ENCODE peak calls at places on chromosome 17, in seven cellular contexts. T is mesendoderm; Y is aorta; V is naive thymus-derived CD4-positive, alpha-beta T cell; P is tibial nerve; R is mammary epithelial cell; L is neural progenitor cell. E is an unnamed sample. For H3K4me1, the result is how much of the 10 kb centered on the place peaks cover.

GRCh38 chr17:63116967-63117366 is 150.9 kb downstream of the TANC2 start:
- DNase-seq in T (peak), Y (no peak), V (no peak), P (no peak), R (peak), L (peak), E (no peak)

GRCh38 chr17:12719948-12720347 is 54.3 kb downstream of the MYOCD start:
- DNase-seq in T (no peak), Y (no peak), V (no peak), P (no peak), R (no peak), L (no peak), E (no peak)

GRCh38 chr17:17729620-17730249 is 48.5 kb downstream of the RAI1 start:
- DNase-seq in T (peak), Y (no peak), V (no peak), P (no peak), R (no peak), L (peak), E (peak)

GRCh38 chr17:6506679-6507231 is 49.6 kb downstream of the PITPNM3 start:
- DNase-seq in T (no peak), Y (peak), V (no peak), P (no peak), R (peak), L (no peak), E (no peak)

GRCh38 chr17:16352838-16353701 is at the start of gene CENPV:
- DNase-seq in T (peak), Y (peak), V (peak), P (peak), R (peak), L (peak), E (peak)

GRCh38 chr17:10754109-10754508 is 24.3 kb upstream of the TMEM220 start:
- DNase-seq in T (peak), Y (no peak), V (no peak), P (no peak), R (no peak), L (peak), E (peak)

GRCh38 chr17:71176928-71177443 is 943.8 kb upstream of the SOX9 start:
- DNase-seq in T (no peak), Y (no peak), V (no peak), P (no peak), R (no peak), L (no peak), E (no peak)

GRCh38 chr17:62919388-62919787 is 46.6 kb upstream of the TANC2 start:
- DNase-seq in T (no peak), Y (no peak), V (no peak), P (no peak), R (peak), L (no peak), E (no peak)

GRCh38 chr17:71189493-71189831 is 931.4 kb upstream of the SOX9 start:
- DNase-seq in T (no peak), Y (no peak), V (no peak), P (no peak), R (no peak), L (no peak), E (no peak)

GRCh38 chr17:40311575-40311974 is 2.6 kb downstream of the RARA start:
- DNase-seq in T (no peak), Y (no peak), V (no peak), P (no peak), R (peak), L (no peak), E (no peak)

GRCh38 chr17:72466199-72466598 is 345.4 kb downstream of the SOX9 start:
- DNase-seq in T (no peak), Y (no peak), V (no peak), P (no peak), R (peak), L (no peak), E (no peak)

GRCh38 chr17:20270336-20270735 is 197.0 kb downstream of the LGALS9B start:
- DNase-seq in T (no peak), Y (no peak), V (no peak), P (no peak), R (no peak), L (no peak), E (no peak)

GRCh38 chr17:18992454-18993130 is 12.0 kb downstream of the FAM83G start:
- DNase-seq in T (no peak), Y (no peak), V (no peak), P (no peak), R (no peak), L (no peak), E (peak)

GRCh38 chr17:71631483-71631882 is 489.3 kb upstream of the SOX9 start:
- DNase-seq in T (no peak), Y (no peak), V (no peak), P (no peak), R (peak), L (no peak), E (no peak)

GRCh38 chr17:16345565-16345964 is 7.7 kb downstream of the CENPV start:
- DNase-seq in T (no peak), Y (no peak), V (no peak), P (no peak), R (no peak), L (no peak), E (no peak)

GRCh38 chr17:2179615-2180295 is 123.8 kb downstream of the SMG6 start:
- DNase-seq in T (no peak), Y (peak), V (no peak), P (peak), R (no peak), L (no peak), E (no peak)

GRCh38 chr17:12386240-12386639 is 279.4 kb upstream of the MYOCD start:
- DNase-seq in T (peak), Y (no peak), V (no peak), P (no peak), R (no peak), L (no peak), E (no peak)

GRCh38 chr17:37650419-37651003 is 7.3 kb upstream of the DDX52 start:
- DNase-seq in T (peak), Y (no peak), V (no peak), P (no peak), R (peak), L (peak), E (peak)

GRCh38 chr17:10605221-10605783 is 51.8 kb downstream of the MYH3 start:
- DNase-seq in T (peak), Y (no peak), V (no peak), P (no peak), R (no peak), L (no peak), E (no peak)

GRCh38 chr17:72515291-72516065 is 394.7 kb downstream of the SOX9 start:
- DNase-seq in T (peak), Y (no peak), V (no peak), P (no peak), R (no peak), L (peak), E (no peak)

GRCh38 chr17:30796016-30796415 is 28.5 kb downstream of the CRLF3 start:
- DNase-seq in T (no peak), Y (no peak), V (no peak), P (no peak), R (no peak), L (no peak), E (no peak)

GRCh38 chr17:2912754-2913153 is 116.5 kb downstream of the RAP1GAP2 start:
- DNase-seq in T (no peak), Y (no peak), V (no peak), P (no peak), R (no peak), L (no peak), E (no peak)

GRCh38 chr17:44362964-44363612 is 565 bp downstream of the FAM171A2 start:
- DNase-seq in T (no peak), Y (peak), V (no peak), P (no peak), R (no peak), L (peak), E (peak)

GRCh38 chr17:40075216-40076100 is 12.7 kb downstream of the THRA start:
- DNase-seq in T (peak), Y (peak), V (peak), P (peak), R (peak), L (peak), E (peak)

GRCh38 chr17:5422505-5422904 is 2.5 kb downstream of the RPAIN start:
- DNase-seq in T (no peak), Y (no peak), V (no peak), P (no peak), R (peak), L (no peak), E (no peak)

GRCh38 chr17:4354862-4355514 is 11.5 kb downstream of the UBE2G1 start:
- DNase-seq in T (peak), Y (no peak), V (no peak), P (no peak), R (no peak), L (no peak), E (no peak)

GRCh38 chr17:15457723-15458094 is 9.7 kb downstream of the CDRT4 start:
- DNase-seq in T (no peak), Y (no peak), V (no peak), P (peak), R (no peak), L (no peak), E (no peak)

GRCh38 chr17:67157732-67158639 is 87.0 kb downstream of the HELZ start:
- DNase-seq in T (peak), Y (no peak), V (no peak), P (no peak), R (no peak), L (peak), E (peak)

DNA sequence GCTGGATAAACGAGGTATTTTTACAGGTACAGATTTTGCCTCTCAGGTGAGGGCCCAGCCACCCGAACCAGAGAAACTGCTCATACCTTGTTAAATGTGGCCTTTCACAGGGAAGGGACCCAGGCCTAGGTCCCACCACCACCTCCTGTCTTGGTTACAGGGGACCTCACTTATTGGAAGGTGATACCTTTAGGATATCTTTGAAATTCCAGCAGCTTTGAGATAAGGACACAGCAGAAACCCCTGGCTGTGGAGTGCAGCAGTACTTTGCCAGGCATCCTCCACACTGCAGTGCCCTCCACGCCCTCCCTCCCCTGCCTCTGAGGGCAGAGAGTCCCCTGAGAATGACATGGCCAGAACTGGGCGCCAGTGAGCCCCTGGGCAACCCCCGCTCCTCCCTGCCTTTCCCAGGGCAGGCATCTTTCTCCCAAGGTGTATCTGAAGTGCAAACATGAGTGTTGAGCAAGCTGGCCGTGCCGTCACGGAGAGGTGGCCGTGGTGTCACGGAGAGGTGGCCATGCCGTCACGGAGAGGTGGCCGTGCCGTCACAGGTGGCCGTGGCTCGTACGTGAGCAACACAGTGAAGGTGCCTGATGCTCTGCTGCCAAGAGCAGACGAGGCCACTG is 134.7 kb upstream of the CHMP6 start:
- DNase-seq in T (peak), Y (peak), V (no peak), P (no peak), R (no peak), L (no peak), E (no peak)
- H3K27ac ChIP-seq in T (no peak), Y (no peak), V (peak), P (no peak), R (peak), L (no peak), E (no peak)

DNA sequence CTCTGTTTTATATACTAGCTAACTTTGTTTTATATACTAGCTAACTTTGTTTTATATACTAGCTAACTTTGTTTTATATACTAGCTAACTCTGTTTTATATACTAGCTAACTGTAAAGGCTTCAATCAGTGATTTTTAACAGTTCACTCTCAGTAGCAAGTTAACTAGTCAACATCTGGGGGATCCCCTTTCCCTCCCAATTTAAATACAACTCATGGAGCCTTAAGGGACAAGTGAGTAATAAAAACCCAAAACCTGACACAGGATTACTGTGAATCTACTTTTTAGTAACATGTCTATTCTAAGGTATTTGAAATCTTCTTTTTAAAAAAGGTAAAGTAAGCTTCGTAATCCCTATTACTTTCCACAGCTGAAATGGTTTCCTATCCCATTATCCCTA is 32.2 kb downstream of the FAM222B start:
- DNase-seq in T (no peak), Y (no peak), V (no peak), P (no peak), R (peak), L (no peak), E (no peak)
- H3K4me1 ChIP-seq in T (under half), Y (under half), V (under half), P (under half), R (under half), L (under half), E (under half)

DNA sequence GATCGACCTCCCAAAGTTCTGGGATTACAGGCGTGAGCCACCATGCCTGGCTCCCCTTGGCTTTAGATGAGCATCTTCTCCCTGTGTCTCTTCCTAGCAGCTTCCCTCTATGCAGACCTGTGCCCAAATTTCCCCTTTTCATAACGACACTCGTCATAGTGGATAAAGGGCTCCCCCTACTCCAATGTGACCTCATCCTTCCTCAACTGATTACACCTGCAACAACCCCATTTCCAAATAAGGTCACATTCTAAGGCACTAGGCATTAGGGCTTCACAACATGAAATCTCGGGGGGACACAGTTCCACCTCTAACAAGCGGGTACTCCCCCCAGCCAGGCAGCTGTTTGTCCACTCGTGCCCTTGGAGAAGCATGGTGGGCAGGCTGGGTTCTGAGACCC is 10.3 kb downstream of the KIF19 start:
- DNase-seq in T (no peak), Y (no peak), V (no peak), P (no peak), R (no peak), L (no peak), E (no peak)
- H3K27ac ChIP-seq in T (no peak), Y (no peak), V (no peak), P (peak), R (no peak), L (no peak), E (no peak)

DNA sequence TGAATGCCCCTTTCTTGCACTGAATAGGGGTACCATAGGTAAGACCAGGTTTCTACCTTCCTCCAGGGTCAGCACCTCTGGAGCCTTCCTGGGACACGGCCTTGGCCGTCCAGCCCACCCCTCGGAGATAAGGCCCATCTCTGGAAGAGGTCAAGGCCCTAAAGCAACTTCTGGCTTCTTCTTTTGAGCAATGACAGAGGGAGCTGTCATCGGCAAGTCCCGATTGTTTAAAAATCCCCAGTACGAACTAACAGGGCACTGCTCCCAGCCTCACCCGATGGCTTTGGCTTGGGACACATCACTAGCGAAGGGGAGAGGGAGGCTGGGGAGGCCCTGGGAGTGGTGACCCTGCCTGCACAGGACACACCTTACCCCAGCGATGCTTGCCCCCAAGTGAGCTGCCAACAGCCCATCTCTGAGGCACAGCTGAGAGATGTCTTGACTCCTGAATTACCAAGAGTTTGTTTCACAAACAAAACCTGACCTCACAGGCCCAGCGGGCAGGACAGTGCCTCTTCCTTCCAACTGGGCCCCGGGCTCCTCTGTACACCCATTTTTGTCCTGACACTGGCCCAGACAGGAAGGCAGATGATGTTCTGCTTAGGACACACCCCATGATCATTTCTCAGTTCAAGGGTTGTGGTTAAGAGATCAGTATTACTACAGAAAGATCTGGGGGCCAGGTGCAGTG is 4.8 kb downstream of the SYNGR2 start:
- DNase-seq in T (no peak), Y (no peak), V (no peak), P (no peak), R (no peak), L (no peak), E (no peak)
- H3K4me1 ChIP-seq in T (under half), Y (under half), V (under half), P (under half), R (under half), L (under half), E (half or more)

DNA sequence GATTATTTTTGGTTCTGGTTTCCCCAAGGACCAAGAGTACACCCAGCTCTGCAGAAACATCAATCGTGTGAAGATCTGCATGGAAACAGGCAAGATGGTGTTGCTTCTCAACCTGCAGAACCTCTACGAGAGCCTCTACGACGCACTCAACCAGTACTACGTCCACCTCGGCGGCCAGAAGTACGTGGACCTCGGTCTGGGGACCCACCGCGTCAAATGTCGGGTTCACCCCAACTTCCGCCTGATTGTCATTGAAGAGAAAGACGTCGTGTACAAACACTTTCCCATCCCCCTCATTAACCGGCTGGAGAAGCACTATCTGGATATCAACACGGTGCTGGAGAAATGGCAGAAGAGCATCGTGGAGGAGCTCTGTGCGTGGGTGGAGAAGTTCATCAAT is 67.4 kb upstream of the ENDOV start:
- DNase-seq in T (no peak), Y (no peak), V (no peak), P (no peak), R (no peak), L (no peak), E (no peak)
- H3K27ac ChIP-seq in T (no peak), Y (no peak), V (no peak), P (no peak), R (no peak), L (no peak), E (no peak)

GRCh38 chr17:42313389-42313772 is 25.1 kb downstream of the STAT5A start:
- DNase-seq in T (peak), Y (no peak), V (no peak), P (no peak), R (no peak), L (no peak), E (no peak)
- H3K4me1 ChIP-seq in T (under half), Y (under half), V (half or more), P (under half), R (under half), L (under half), E (under half)

DNA sequence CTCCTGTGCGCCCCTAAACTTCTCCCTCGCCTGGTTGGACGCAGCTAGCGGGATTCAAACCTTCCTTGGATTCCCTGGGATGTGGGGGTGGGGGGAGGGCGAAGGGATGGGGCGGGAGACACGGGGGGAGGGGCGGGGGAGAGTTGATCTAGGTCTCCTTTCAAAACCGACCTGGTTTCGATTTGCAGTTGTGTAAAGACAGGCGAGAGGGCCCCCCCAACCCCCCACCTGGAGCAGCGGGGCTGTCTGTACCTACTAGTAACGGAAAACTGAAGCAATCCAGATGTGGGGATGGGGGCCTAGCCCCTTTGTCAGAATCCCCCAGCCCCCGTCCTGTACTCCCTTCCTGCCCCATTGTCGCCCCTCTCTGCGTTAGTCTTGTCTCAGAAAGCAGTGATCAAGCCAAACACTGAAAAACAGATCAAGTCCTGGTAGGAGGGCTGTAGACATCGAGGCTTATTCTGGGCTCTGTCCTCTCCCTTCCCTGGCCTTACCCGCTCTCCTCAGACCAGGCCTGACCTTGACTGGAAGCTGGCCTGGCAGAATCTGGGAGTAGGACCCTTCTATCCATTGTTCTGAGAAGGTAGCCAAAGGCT is 902 bp downstream of the DLX4 start:
- DNase-seq in T (no peak), Y (no peak), V (no peak), P (no peak), R (no peak), L (no peak), E (no peak)
- H3K27ac ChIP-seq in T (no peak), Y (no peak), V (no peak), P (no peak), R (no peak), L (no peak), E (no peak)

GRCh38 chr17:50920041-50920410 is 53.9 kb upstream of the TOB1 start:
- DNase-seq in T (no peak), Y (no peak), V (no peak), P (no peak), R (no peak), L (no peak), E (no peak)
- H3K4me1 ChIP-seq in T (under half), Y (under half), V (under half), P (under half), R (half or more), L (under half), E (under half)

DNA sequence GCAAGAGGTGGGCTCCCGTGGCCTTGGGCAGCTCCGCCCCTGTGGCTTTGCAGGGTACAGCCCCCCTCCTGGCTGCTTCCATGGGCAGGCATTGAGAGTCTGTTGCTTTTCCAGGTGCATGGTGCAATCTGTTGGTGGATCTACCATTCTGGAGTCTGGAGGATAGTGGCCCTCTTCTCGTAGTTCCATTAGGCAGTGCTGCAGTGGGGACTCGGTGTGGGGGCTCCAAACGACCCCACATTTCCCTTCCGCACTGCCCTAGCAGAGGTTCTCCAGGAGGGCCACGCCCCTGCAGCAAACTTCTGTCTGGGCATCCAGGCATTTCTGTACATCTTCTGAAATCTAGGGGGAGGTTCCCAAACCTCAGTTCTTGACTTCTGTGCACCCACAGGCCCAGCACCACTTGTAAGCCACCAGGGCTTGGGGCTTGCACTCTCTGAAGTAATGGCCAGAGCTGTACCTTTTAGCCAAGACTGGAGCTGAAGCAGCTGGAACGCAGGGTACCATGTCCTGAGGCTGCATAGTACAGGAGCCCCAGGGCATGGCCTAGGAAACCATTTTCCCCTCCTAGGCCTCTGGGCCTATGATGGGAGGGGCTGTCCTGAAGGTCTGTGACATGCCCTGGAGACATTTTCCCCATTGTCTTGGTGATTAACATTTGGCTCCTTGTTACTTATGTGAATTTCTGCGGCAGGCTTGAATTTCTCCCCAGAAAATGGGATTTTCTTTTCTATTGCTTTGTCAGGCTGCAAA is 6.0 kb downstream of the PRKAR1A start:
- DNase-seq in T (peak), Y (no peak), V (no peak), P (no peak), R (no peak), L (no peak), E (no peak)
- H3K27ac ChIP-seq in T (no peak), Y (no peak), V (no peak), P (no peak), R (no peak), L (no peak), E (no peak)